ENCODE peak calls at places on chromosomes 11 and 22, in ten cellular contexts. One of them, this sample, is unnamed.

GRCh38 chr11:118267486-118267885 is 3.4 kb upstream of the MPZL2 start:
- DNase-seq in stimulated activated CD4-positive, alpha-beta T cell treated with anti-CD3 and anti-CD28 coated beads, Interleukin-15, amount 100 ng/mL, for 24 hours: no peak
- DNase-seq in upper lobe of right lung: no peak
- DNase-seq in RWPE1: peak
- DNase-seq in EH: no peak
- DNase-seq in body of pancreas: no peak
- DNase-seq in NT2/D1: no peak
- DNase-seq in dorsolateral prefrontal cortex: no peak
- DNase-seq in endothelial cell: no peak
- DNase-seq in heart left ventricle: no peak
- DNase-seq in this sample: no peak

GRCh38 chr22:50282361-50283144 is 12.4 kb upstream of the MAPK11 start:
- DNase-seq in stimulated activated CD4-positive, alpha-beta T cell treated with anti-CD3 and anti-CD28 coated beads, Interleukin-15, amount 100 ng/mL, for 24 hours: no peak
- DNase-seq in upper lobe of right lung: peak
- DNase-seq in RWPE1: peak
- DNase-seq in EH: peak
- DNase-seq in body of pancreas: peak
- DNase-seq in NT2/D1: no peak
- DNase-seq in dorsolateral prefrontal cortex: no peak
- DNase-seq in endothelial cell: no peak
- DNase-seq in heart left ventricle: no peak
- DNase-seq in this sample: no peak

GRCh38 chr11:87019582-87020271 is 18.0 kb upstream of the TMEM135 start:
- DNase-seq in stimulated activated CD4-positive, alpha-beta T cell treated with anti-CD3 and anti-CD28 coated beads, Interleukin-15, amount 100 ng/mL, for 24 hours: no peak
- DNase-seq in upper lobe of right lung: no peak
- DNase-seq in RWPE1: no peak
- DNase-seq in EH: no peak
- DNase-seq in body of pancreas: no peak
- DNase-seq in NT2/D1: no peak
- DNase-seq in dorsolateral prefrontal cortex: no peak
- DNase-seq in endothelial cell: no peak
- DNase-seq in heart left ventricle: no peak
- DNase-seq in this sample: no peak

GRCh38 chr11:69799582-69799981 is 19.6 kb downstream of the FGF3 start:
- DNase-seq in stimulated activated CD4-positive, alpha-beta T cell treated with anti-CD3 and anti-CD28 coated beads, Interleukin-15, amount 100 ng/mL, for 24 hours: peak
- DNase-seq in upper lobe of right lung: no peak
- DNase-seq in RWPE1: peak
- DNase-seq in EH: peak
- DNase-seq in body of pancreas: no peak
- DNase-seq in NT2/D1: peak
- DNase-seq in dorsolateral prefrontal cortex: no peak
- DNase-seq in endothelial cell: no peak
- DNase-seq in heart left ventricle: no peak
- DNase-seq in this sample: no peak

GRCh38 chr11:117456027-117456720 is 128.5 kb downstream of the CEP164 start:
- DNase-seq in stimulated activated CD4-positive, alpha-beta T cell treated with anti-CD3 and anti-CD28 coated beads, Interleukin-15, amount 100 ng/mL, for 24 hours: peak
- DNase-seq in upper lobe of right lung: no peak
- DNase-seq in RWPE1: no peak
- DNase-seq in EH: no peak
- DNase-seq in body of pancreas: no peak
- DNase-seq in NT2/D1: no peak
- DNase-seq in dorsolateral prefrontal cortex: no peak
- DNase-seq in endothelial cell: no peak
- DNase-seq in heart left ventricle: no peak
- DNase-seq in this sample: no peak

GRCh38 chr22:19143212-19143611 is 1.2 kb downstream of the ESS2 start:
- DNase-seq in stimulated activated CD4-positive, alpha-beta T cell treated with anti-CD3 and anti-CD28 coated beads, Interleukin-15, amount 100 ng/mL, for 24 hours: no peak
- DNase-seq in upper lobe of right lung: no peak
- DNase-seq in RWPE1: no peak
- DNase-seq in EH: no peak
- DNase-seq in body of pancreas: no peak
- DNase-seq in NT2/D1: no peak
- DNase-seq in dorsolateral prefrontal cortex: no peak
- DNase-seq in endothelial cell: no peak
- DNase-seq in heart left ventricle: no peak
- DNase-seq in this sample: no peak

GRCh38 chr11:94769897-94770296 is 1.7 kb downstream of the AMOTL1 start:
- DNase-seq in stimulated activated CD4-positive, alpha-beta T cell treated with anti-CD3 and anti-CD28 coated beads, Interleukin-15, amount 100 ng/mL, for 24 hours: no peak
- DNase-seq in upper lobe of right lung: no peak
- DNase-seq in RWPE1: no peak
- DNase-seq in EH: peak
- DNase-seq in body of pancreas: peak
- DNase-seq in NT2/D1: no peak
- DNase-seq in dorsolateral prefrontal cortex: no peak
- DNase-seq in endothelial cell: no peak
- DNase-seq in heart left ventricle: no peak
- DNase-seq in this sample: no peak

GRCh38 chr11:9057032-9057431 is 34.4 kb downstream of the SCUBE2 start:
- DNase-seq in stimulated activated CD4-positive, alpha-beta T cell treated with anti-CD3 and anti-CD28 coated beads, Interleukin-15, amount 100 ng/mL, for 24 hours: no peak
- DNase-seq in upper lobe of right lung: no peak
- DNase-seq in RWPE1: no peak
- DNase-seq in EH: no peak
- DNase-seq in body of pancreas: no peak
- DNase-seq in NT2/D1: no peak
- DNase-seq in dorsolateral prefrontal cortex: no peak
- DNase-seq in endothelial cell: no peak
- DNase-seq in heart left ventricle: no peak
- DNase-seq in this sample: no peak

This sample was measured in occipital lobe.